ENCODE peak calls at places on chromosomes 2 and 18, in seven cellular contexts. One of them, this sample, is unnamed.

GRCh38 chr18:48693625-48694262 is 154.9 kb downstream of the CTIF start:
- DNase-seq in transverse colon: no peak
- DNase-seq in Peyer's patch: no peak
- DNase-seq in ovary: no peak
- DNase-seq in heart right ventricle: no peak
- DNase-seq in PC-3: no peak
- DNase-seq in fibroblast of mammary gland: peak
- DNase-seq in this sample: peak

GRCh38 chr2:27021253-27021801 is 11.4 kb upstream of the TMEM214 start:
- DNase-seq in ovary: no peak
- DNase-seq in transverse colon: peak
- DNase-seq in fibroblast of mammary gland: no peak
- DNase-seq in Peyer's patch: peak
- DNase-seq in PC-3: peak
- DNase-seq in heart right ventricle: no peak
- DNase-seq in this sample: no peak

GRCh38 chr2:171469176-171469575 is 35.1 kb downstream of the DCAF17 start:
- DNase-seq in heart right ventricle: no peak
- DNase-seq in transverse colon: no peak
- DNase-seq in ovary: no peak
- DNase-seq in PC-3: no peak
- DNase-seq in fibroblast of mammary gland: no peak
- DNase-seq in Peyer's patch: no peak
- DNase-seq in this sample: no peak

GRCh38 chr18:478679-479078 is 21.8 kb downstream of the COLEC12 start:
- DNase-seq in heart right ventricle: no peak
- DNase-seq in ovary: no peak
- DNase-seq in transverse colon: no peak
- DNase-seq in PC-3: peak
- DNase-seq in fibroblast of mammary gland: peak
- DNase-seq in Peyer's patch: no peak
- DNase-seq in this sample: peak

GRCh38 chr18:62784966-62785413 is 69.6 kb downstream of the PHLPP1 start:
- DNase-seq in ovary: peak
- DNase-seq in PC-3: no peak
- DNase-seq in transverse colon: no peak
- DNase-seq in fibroblast of mammary gland: peak
- DNase-seq in Peyer's patch: no peak
- DNase-seq in heart right ventricle: no peak
- DNase-seq in this sample: peak

GRCh38 chr18:8754995-8755955 is 49.9 kb downstream of the MTCL1 start:
- DNase-seq in ovary: no peak
- DNase-seq in transverse colon: peak
- DNase-seq in heart right ventricle: no peak
- DNase-seq in PC-3: peak
- DNase-seq in Peyer's patch: peak
- DNase-seq in fibroblast of mammary gland: peak
- DNase-seq in this sample: peak

GRCh38 chr2:70087703-70088507 is 628 bp downstream of the PCBP1 start:
- DNase-seq in heart right ventricle: peak
- DNase-seq in PC-3: peak
- DNase-seq in ovary: peak
- DNase-seq in transverse colon: peak
- DNase-seq in fibroblast of mammary gland: peak
- DNase-seq in Peyer's patch: peak
- DNase-seq in this sample: peak

GRCh38 chr18:50372743-50373142 is 2.1 kb upstream of the SKA1 start:
- DNase-seq in PC-3: no peak
- DNase-seq in Peyer's patch: no peak
- DNase-seq in transverse colon: no peak
- DNase-seq in ovary: no peak
- DNase-seq in fibroblast of mammary gland: no peak
- DNase-seq in heart right ventricle: no peak
- DNase-seq in this sample: no peak

GRCh38 chr2:214077727-214078126 is 333.1 kb upstream of the VWC2L start:
- DNase-seq in transverse colon: no peak
- DNase-seq in heart right ventricle: no peak
- DNase-seq in PC-3: no peak
- DNase-seq in Peyer's patch: no peak
- DNase-seq in ovary: no peak
- DNase-seq in fibroblast of mammary gland: no peak
- DNase-seq in this sample: no peak

GRCh38 chr2:170928036-170928823 is 823 bp upstream of the GORASP2 start:
- DNase-seq in Peyer's patch: no peak
- DNase-seq in fibroblast of mammary gland: peak
- DNase-seq in PC-3: no peak
- DNase-seq in ovary: peak
- DNase-seq in heart right ventricle: no peak
- DNase-seq in transverse colon: no peak
- DNase-seq in this sample: no peak

GRCh38 chr2:42407476-42407875 is 46.5 kb upstream of the COX7A2L start:
- DNase-seq in ovary: no peak
- DNase-seq in heart right ventricle: no peak
- DNase-seq in transverse colon: no peak
- DNase-seq in Peyer's patch: no peak
- DNase-seq in PC-3: no peak
- DNase-seq in fibroblast of mammary gland: no peak
- DNase-seq in this sample: no peak

GRCh38 chr2:215796160-215796559 is 217.2 kb downstream of the MREG start:
- DNase-seq in heart right ventricle: no peak
- DNase-seq in PC-3: peak
- DNase-seq in fibroblast of mammary gland: peak
- DNase-seq in ovary: no peak
- DNase-seq in Peyer's patch: no peak
- DNase-seq in transverse colon: no peak
- DNase-seq in this sample: peak

GRCh38 chr2:22801071-22801470 is 583.9 kb upstream of the KLHL29 start:
- DNase-seq in heart right ventricle: no peak
- DNase-seq in Peyer's patch: no peak
- DNase-seq in ovary: no peak
- DNase-seq in PC-3: no peak
- DNase-seq in fibroblast of mammary gland: no peak
- DNase-seq in transverse colon: no peak
- DNase-seq in this sample: no peak

GRCh38 chr18:79156330-79156729 is 87.1 kb downstream of the ATP9B start:
- DNase-seq in ovary: no peak
- DNase-seq in heart right ventricle: no peak
- DNase-seq in transverse colon: peak
- DNase-seq in Peyer's patch: no peak
- DNase-seq in fibroblast of mammary gland: peak
- DNase-seq in PC-3: no peak
- DNase-seq in this sample: no peak

GRCh38 chr18:36518839-36519238 is 221.3 kb downstream of the FHOD3 start:
- DNase-seq in ovary: no peak
- DNase-seq in fibroblast of mammary gland: no peak
- DNase-seq in Peyer's patch: no peak
- DNase-seq in heart right ventricle: no peak
- DNase-seq in transverse colon: no peak
- DNase-seq in PC-3: no peak
- DNase-seq in this sample: no peak

GRCh38 chr2:238313289-238313990 is 6.9 kb upstream of the TRAF3IP1 start:
- DNase-seq in PC-3: no peak
- DNase-seq in heart right ventricle: no peak
- DNase-seq in Peyer's patch: no peak
- DNase-seq in ovary: no peak
- DNase-seq in transverse colon: no peak
- DNase-seq in fibroblast of mammary gland: no peak
- DNase-seq in this sample: no peak

DNA sequence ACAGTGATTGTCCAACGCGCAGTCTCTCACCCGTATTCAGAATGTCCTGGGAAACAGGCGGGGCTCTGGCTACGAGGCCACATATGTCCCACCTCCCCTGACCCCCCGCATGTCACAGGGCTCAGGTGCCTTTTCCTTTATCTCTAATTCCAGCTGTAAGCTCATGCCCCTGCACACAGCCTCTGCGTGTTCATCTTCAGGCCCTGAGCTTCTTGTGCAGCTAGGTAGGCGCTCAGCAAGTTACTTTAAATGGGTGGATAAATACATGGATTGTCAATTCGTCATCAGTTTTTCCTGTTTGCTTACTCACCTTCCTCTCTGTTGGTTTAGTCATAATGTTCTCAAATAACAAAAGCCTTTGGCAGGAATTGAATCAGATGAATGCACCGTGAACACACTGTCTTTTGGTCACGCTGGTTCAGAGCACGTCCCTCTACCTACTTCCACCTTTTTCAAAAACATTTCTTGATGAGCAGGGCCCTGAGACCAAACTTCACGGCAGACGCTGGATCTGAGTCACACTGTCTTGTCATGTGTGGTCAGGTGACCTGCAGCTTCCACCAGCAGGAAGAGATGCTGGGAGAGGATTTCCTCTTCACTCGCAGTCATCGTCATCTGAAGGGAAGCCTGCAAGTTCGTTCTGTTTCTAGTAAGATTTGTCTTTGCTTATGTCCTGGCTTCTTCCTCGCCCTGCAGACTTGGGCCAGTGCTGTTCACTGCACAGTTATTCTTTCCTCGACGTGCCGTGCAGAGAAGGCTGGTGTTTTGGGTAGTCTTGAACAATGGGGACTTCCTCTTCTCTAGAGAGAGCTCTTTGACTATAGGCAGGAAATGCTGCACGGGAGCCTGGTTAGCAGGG is 138.1 kb downstream of the PTGR3 start:
- DNase-seq in Peyer's patch: peak
- DNase-seq in heart right ventricle: no peak
- DNase-seq in ovary: no peak
- DNase-seq in PC-3: peak
- DNase-seq in transverse colon: peak
- DNase-seq in fibroblast of mammary gland: peak
- DNase-seq in this sample: peak
- H3K4me3 ChIP-seq in Peyer's patch: peak
- H3K4me3 ChIP-seq in heart right ventricle: peak
- H3K4me3 ChIP-seq in ovary: no peak
- H3K4me3 ChIP-seq in PC-3: peak
- H3K4me3 ChIP-seq in transverse colon: no peak
- H3K4me3 ChIP-seq in fibroblast of mammary gland: peak
- H3K4me3 ChIP-seq in this sample: no peak

DNA sequence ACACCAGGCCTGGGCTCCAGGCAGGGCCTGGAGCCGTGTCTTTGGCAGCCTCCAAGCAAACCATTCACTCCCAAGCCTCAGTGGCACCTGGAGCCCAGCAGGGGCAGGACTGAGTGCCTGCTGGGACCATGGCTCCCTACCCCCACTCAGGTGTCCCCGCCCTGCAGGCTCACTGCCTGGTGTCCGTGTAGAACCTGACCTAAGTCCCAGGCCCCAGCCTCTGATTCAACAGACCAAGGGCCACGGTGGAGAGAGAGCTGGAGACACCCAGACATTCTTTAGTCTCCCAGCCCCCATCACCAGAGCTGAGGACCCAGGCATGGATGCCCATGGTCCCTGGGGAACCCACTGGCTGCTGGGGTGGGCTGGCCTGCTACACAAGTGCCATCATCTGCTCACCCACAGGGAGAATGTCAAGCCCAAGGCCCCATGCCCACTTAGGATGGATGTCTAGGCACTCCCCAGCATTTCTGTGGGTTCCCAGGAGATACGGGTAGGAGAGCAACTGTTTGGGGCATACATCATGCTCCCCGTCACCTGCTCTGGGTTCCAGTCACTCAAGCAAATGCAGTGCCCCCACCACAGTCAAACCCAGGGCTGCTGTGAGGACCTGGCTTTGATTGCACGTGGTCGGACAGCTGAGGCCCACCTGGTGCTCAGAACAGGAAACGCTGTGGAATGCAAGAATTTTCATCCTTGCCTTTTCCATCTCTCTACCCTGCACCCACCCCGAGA is 42.9 kb upstream of the ATG16L1 start:
- DNase-seq in transverse colon: no peak
- DNase-seq in Peyer's patch: no peak
- DNase-seq in fibroblast of mammary gland: no peak
- DNase-seq in ovary: no peak
- DNase-seq in PC-3: peak
- DNase-seq in heart right ventricle: no peak
- DNase-seq in this sample: no peak
- TF ChIP-seq CTCF in transverse colon: no peak
- TF ChIP-seq CTCF in Peyer's patch: no peak
- TF ChIP-seq CTCF in fibroblast of mammary gland: no peak
- TF ChIP-seq CTCF in ovary: no peak
- TF ChIP-seq CTCF in PC-3: no peak
- TF ChIP-seq CTCF in heart right ventricle: no peak
- TF ChIP-seq CTCF in this sample: no peak

DNA sequence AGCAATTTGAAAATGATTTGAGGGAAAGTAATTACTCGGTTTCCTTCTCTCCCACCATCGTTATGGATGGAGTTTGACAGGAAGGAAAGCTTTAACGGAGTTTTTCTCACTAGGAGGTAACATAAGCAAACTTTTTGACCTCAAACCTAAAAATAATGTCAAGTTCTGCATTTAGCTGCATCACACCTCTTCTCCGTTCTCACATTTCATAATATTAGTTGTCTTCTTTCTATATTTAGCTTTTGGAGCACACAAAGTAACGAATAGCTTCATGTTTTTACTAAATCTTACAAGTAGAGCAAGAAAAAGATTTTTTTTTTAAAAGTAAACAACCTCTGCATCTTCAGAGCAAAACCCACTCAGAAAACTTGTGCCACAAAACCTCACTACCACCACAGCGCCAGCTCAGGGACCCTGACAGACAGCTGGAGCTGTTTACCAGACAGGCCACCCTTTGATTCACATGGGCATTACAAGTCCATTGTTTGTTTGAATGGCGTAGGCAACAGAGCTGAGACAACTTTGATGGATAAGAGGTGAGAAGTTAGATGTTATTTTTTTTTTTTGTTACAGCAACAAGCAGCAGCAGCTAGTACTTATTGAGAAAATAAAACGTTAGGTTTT is 21.9 kb upstream of the ICOS start:
- DNase-seq in fibroblast of mammary gland: no peak
- DNase-seq in transverse colon: no peak
- DNase-seq in PC-3: no peak
- DNase-seq in Peyer's patch: no peak
- DNase-seq in ovary: no peak
- DNase-seq in heart right ventricle: no peak
- DNase-seq in this sample: no peak
- H3K4me3 ChIP-seq in fibroblast of mammary gland: no peak
- H3K4me3 ChIP-seq in transverse colon: no peak
- H3K4me3 ChIP-seq in PC-3: no peak
- H3K4me3 ChIP-seq in Peyer's patch: no peak
- H3K4me3 ChIP-seq in ovary: no peak
- H3K4me3 ChIP-seq in heart right ventricle: no peak
- H3K4me3 ChIP-seq in this sample: no peak

GRCh38 chr18:12376034-12376717 is 851 bp downstream of the AFG3L2 start:
- DNase-seq in fibroblast of mammary gland: peak
- DNase-seq in PC-3: peak
- DNase-seq in ovary: peak
- DNase-seq in heart right ventricle: peak
- DNase-seq in transverse colon: peak
- DNase-seq in Peyer's patch: peak
- DNase-seq in this sample: peak

GRCh38 chr18:12374398-12374797 is 2.6 kb downstream of the AFG3L2 start:
- DNase-seq in fibroblast of mammary gland: no peak
- DNase-seq in transverse colon: no peak
- DNase-seq in ovary: no peak
- DNase-seq in heart right ventricle: no peak
- DNase-seq in PC-3: no peak
- DNase-seq in Peyer's patch: peak
- DNase-seq in this sample: no peak

GRCh38 chr18:12376718-12377555 is at the start of gene AFG3L2:
- DNase-seq in ovary: peak
- DNase-seq in transverse colon: peak
- DNase-seq in Peyer's patch: peak
- DNase-seq in PC-3: peak
- DNase-seq in fibroblast of mammary gland: peak
- DNase-seq in heart right ventricle: peak
- DNase-seq in this sample: peak

GRCh38 chr18:12373771-12374116 is 3.3 kb downstream of the AFG3L2 start:
- DNase-seq in PC-3: no peak
- DNase-seq in heart right ventricle: no peak
- DNase-seq in ovary: no peak
- DNase-seq in fibroblast of mammary gland: no peak
- DNase-seq in transverse colon: no peak
- DNase-seq in Peyer's patch: peak
- DNase-seq in this sample: no peak

GRCh38 chr18:12377556-12378553 is 828 bp upstream of the AFG3L2 start:
- DNase-seq in ovary: no peak
- DNase-seq in fibroblast of mammary gland: peak
- DNase-seq in heart right ventricle: no peak
- DNase-seq in transverse colon: no peak
- DNase-seq in PC-3: no peak
- DNase-seq in Peyer's patch: peak
- DNase-seq in this sample: no peak
- TF ChIP-seq CTCF in ovary: peak
- TF ChIP-seq CTCF in fibroblast of mammary gland: peak
- TF ChIP-seq CTCF in heart right ventricle: peak
- TF ChIP-seq CTCF in transverse colon: peak
- TF ChIP-seq CTCF in PC-3: no peak
- TF ChIP-seq CTCF in Peyer's patch: peak
- TF ChIP-seq CTCF in this sample: no peak